ENCODE peak calls at places on chromosomes 16 and 17, in six cellular contexts. N is stomach, O is tibial nerve, K is A549, M is GM12878, A is suprapubic skin. X is an unnamed sample.

GRCh38 chr16:23595246-23595950 is 718 bp downstream of the NDUFAB1 start:
- DNase-seq in N (no peak), O (no peak), K (no peak), M (no peak), A (no peak), X (no peak)

GRCh38 chr16:71408536-71408935 is 33.3 kb downstream of the TLE7 start:
- DNase-seq in N (no peak), O (no peak), K (no peak), M (no peak), A (no peak), X (no peak)

GRCh38 chr17:67414130-67414529 is 37.0 kb downstream of the PITPNC1 start:
- DNase-seq in N (no peak), O (no peak), K (no peak), M (no peak), A (no peak), X (no peak)

GRCh38 chr17:68172461-68172954 is 75.3 kb upstream of the AMZ2 start:
- DNase-seq in N (peak), O (peak), K (peak), M (no peak), A (no peak), X (no peak)

GRCh38 chr17:77427471-77427991 is 286.8 kb downstream of the SEC14L1 start:
- DNase-seq in N (no peak), O (no peak), K (peak), M (no peak), A (no peak), X (no peak)

GRCh38 chr17:5922476-5922875 is 147.7 kb upstream of the WSCD1 start:
- DNase-seq in N (no peak), O (no peak), K (no peak), M (no peak), A (no peak), X (no peak)

GRCh38 chr17:77140878-77141767 is at the start of gene SEC14L1:
- DNase-seq in N (peak), O (peak), K (peak), M (no peak), A (peak), X (no peak)

GRCh38 chr17:50845260-50846147 is 10.1 kb downstream of the WFIKKN2 start:
- DNase-seq in N (no peak), O (no peak), K (no peak), M (no peak), A (no peak), X (no peak)

GRCh38 chr16:69618307-69618706 is 52.5 kb downstream of the NFAT5 start:
- DNase-seq in N (no peak), O (no peak), K (no peak), M (no peak), A (no peak), X (no peak)

GRCh38 chr17:51346218-51346982 is 86.1 kb downstream of the UTP18 start:
- DNase-seq in N (no peak), O (no peak), K (no peak), M (no peak), A (no peak), X (no peak)

GRCh38 chr17:66076546-66077190 is 115.3 kb downstream of the CEP112 start:
- DNase-seq in N (no peak), O (no peak), K (no peak), M (no peak), A (no peak), X (no peak)

GRCh38 chr17:79658811-79659207 is 48.0 kb upstream of the RBFOX3 start:
- DNase-seq in N (no peak), O (no peak), K (peak), M (no peak), A (peak), X (peak)

GRCh38 chr17:79051306-79051705 is 23.3 kb upstream of the ENGASE start:
- DNase-seq in N (no peak), O (no peak), K (no peak), M (no peak), A (no peak), X (no peak)

GRCh38 chr16:77434365-77435239 is at the start of gene ADAMTS18:
- DNase-seq in N (no peak), O (no peak), K (no peak), M (no peak), A (no peak), X (no peak)

GRCh38 chr17:41540921-41541625 is 13.0 kb upstream of the KRT19 start:
- DNase-seq in N (no peak), O (no peak), K (no peak), M (no peak), A (no peak), X (no peak)

GRCh38 chr16:89373355-89374110 is 116.8 kb downstream of the ANKRD11 start:
- DNase-seq in N (no peak), O (no peak), K (no peak), M (no peak), A (no peak), X (no peak)

GRCh38 chr16:86739808-86740207 is 161.5 kb downstream of the FOXL1 start:
- DNase-seq in N (no peak), O (no peak), K (no peak), M (no peak), A (no peak), X (no peak)

GRCh38 chr17:28550858-28551257 is 1.6 kb downstream of the UNC119 start:
- DNase-seq in N (no peak), O (no peak), K (no peak), M (no peak), A (no peak), X (no peak)

GRCh38 chr16:49468611-49469322 is 95.2 kb downstream of the C16orf78 start:
- DNase-seq in N (peak), O (no peak), K (no peak), M (no peak), A (peak), X (peak)

GRCh38 chr16:11034005-11034404 is 89.6 kb downstream of the CLEC16A start:
- DNase-seq in N (no peak), O (no peak), K (no peak), M (no peak), A (no peak), X (no peak)

GRCh38 chr16:31417916-31418315 is 10.2 kb downstream of the COX6A2 start:
- DNase-seq in N (no peak), O (no peak), K (no peak), M (no peak), A (no peak), X (no peak)

GRCh38 chr16:46620265-46621005 is 744 bp downstream of the SHCBP1 start:
- DNase-seq in N (no peak), O (no peak), K (peak), M (no peak), A (no peak), X (no peak)

GRCh38 chr17:19554393-19554792 is 20.7 kb downstream of the SLC47A1 start:
- DNase-seq in N (no peak), O (no peak), K (no peak), M (no peak), A (no peak), X (no peak)

GRCh38 chr16:65769776-65770438 is 596.6 kb upstream of the CDH5 start:
- DNase-seq in N (no peak), O (no peak), K (no peak), M (no peak), A (no peak), X (no peak)

GRCh38 chr17:39000021-39000601 is 32.9 kb upstream of the FBXO47 start:
- DNase-seq in N (no peak), O (no peak), K (no peak), M (no peak), A (no peak), X (no peak)

GRCh38 chr17:51397361-51398127 is 137.2 kb downstream of the UTP18 start:
- DNase-seq in N (no peak), O (no peak), K (peak), M (no peak), A (no peak), X (no peak)

GRCh38 chr16:73082608-73083007 is 34.7 kb upstream of the ZFHX3 start:
- DNase-seq in N (no peak), O (no peak), K (peak), M (no peak), A (no peak), X (no peak)

GRCh38 chr17:80696456-80696855 is 151.8 kb downstream of the RPTOR start:
- DNase-seq in N (no peak), O (no peak), K (no peak), M (no peak), A (no peak), X (no peak)

GRCh38 chr17:75061618-75062017 is 14.6 kb downstream of the KCTD2 start:
- DNase-seq in N (no peak), O (no peak), K (no peak), M (no peak), A (no peak), X (no peak)

GRCh38 chr17:72502940-72503341 is 382.1 kb downstream of the SOX9 start:
- DNase-seq in N (no peak), O (no peak), K (peak), M (no peak), A (no peak), X (no peak)

GRCh38 chr17:18859256-18859655 is 1.3 kb downstream of the PRPSAP2 start:
- DNase-seq in N (no peak), O (no peak), K (no peak), M (no peak), A (no peak), X (no peak)

GRCh38 chr17:46264456-46265198 is 30.3 kb upstream of the LRRC37A start:
- DNase-seq in N (no peak), O (no peak), K (peak), M (no peak), A (no peak), X (no peak)

GRCh38 chr17:43328650-43329049 is 70.1 kb upstream of the ARL4D start:
- DNase-seq in N (no peak), O (no peak), K (no peak), M (no peak), A (no peak), X (no peak)

GRCh38 chr16:57279780-57280638 is 4.5 kb downstream of the PLLP start:
- DNase-seq in N (no peak), O (no peak), K (no peak), M (no peak), A (no peak), X (no peak)
- TF ChIP-seq EP300 in N (no peak), O (no peak), K (no peak), M (no peak), A (no peak), X (no peak)

GRCh38 chr17:36723459-36723858 is 122.1 kb downstream of the MRM1 start:
- DNase-seq in N (no peak), O (no peak), K (no peak), M (no peak), A (no peak), X (no peak)

GRCh38 chr17:36720131-36720530 is 118.7 kb downstream of the MRM1 start:
- DNase-seq in N (no peak), O (no peak), K (no peak), M (no peak), A (no peak), X (no peak)

GRCh38 chr17:36722903-36723263 is 121.5 kb downstream of the MRM1 start:
- DNase-seq in N (no peak), O (no peak), K (no peak), M (no peak), A (no peak), X (no peak)

GRCh38 chr17:36721560-36722120 is 120.3 kb downstream of the MRM1 start:
- DNase-seq in N (no peak), O (no peak), K (no peak), M (no peak), A (no peak), X (no peak)

GRCh38 chr17:36722121-36722902 is 120.9 kb downstream of the MRM1 start:
- DNase-seq in N (peak), O (no peak), K (no peak), M (no peak), A (no peak), X (no peak)
- H3K27ac ChIP-seq in N (peak), O (no peak), K (peak), M (no peak), A (no peak), X (peak)

GRCh38 chr16:55057866-55058265 is 127.2 kb downstream of the IRX5 start:
- DNase-seq in N (no peak), O (no peak), K (no peak), M (no peak), A (no peak), X (no peak)

GRCh38 chr16:55058576-55058975 is 127.9 kb downstream of the IRX5 start:
- DNase-seq in N (no peak), O (no peak), K (no peak), M (no peak), A (no peak), X (no peak)

GRCh38 chr16:55059146-55059545 is 128.5 kb downstream of the IRX5 start:
- DNase-seq in N (no peak), O (no peak), K (no peak), M (no peak), A (no peak), X (no peak)

GRCh38 chr16:55055262-55055661 is 124.6 kb downstream of the IRX5 start:
- DNase-seq in N (no peak), O (no peak), K (no peak), M (no peak), A (no peak), X (no peak)

DNA sequence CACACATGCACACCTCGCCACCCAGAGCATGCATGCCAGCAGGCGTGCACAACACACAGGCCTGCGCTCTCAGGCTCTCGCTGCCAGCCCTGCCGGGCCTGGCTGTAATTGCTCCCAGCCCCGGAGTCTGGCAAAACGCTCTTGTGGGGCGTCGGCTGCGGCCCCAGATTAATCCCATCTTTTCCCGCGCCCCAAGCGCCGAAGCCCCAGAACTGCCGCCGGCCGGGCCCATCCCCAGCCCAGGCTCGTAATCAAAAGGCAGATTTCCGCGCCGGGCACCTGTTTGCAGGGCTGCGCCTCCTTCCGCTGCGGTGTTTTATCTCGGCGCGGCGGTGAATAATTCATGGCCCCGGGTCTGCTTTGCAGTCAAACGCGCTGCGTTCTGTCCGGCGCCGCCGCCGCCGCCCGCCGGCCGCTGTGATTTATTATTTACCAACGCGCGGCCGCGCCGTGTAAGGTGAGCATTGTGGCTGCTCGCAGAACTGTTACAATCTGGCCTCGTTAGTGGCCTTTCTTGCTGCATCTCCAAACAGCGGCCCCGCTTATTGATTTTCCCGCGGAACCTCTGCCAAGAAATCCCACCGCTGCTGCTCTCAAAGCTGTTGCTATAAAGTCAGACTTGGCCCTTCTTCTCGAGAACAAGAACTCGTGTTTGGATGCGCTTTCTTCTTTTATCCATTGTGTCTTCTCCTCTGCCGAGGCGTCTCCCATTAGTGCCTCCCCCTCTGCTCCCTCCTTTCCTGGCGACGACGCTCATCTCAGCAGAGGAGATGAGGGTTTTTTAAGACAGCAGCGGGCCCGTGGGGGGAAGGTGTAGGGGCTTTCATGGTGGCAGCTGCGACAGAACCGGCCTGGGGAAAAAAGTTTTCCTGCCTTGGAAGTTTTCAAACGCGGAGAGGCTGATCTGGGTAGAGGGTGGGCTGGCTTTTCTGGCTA is 126.2 kb downstream of the IRX5 start:
- DNase-seq in N (no peak), O (no peak), K (peak), M (no peak), A (no peak), X (no peak)
- TF ChIP-seq CTCF in N (no peak), O (no peak), K (no peak), M (no peak), A (no peak), X (no peak)

GRCh38 chr16:85316321-85316919 is 204.1 kb upstream of the CIBAR2 start:
- DNase-seq in N (peak), O (no peak), K (peak), M (no peak), A (no peak), X (no peak)
- TF ChIP-seq EP300 in N (no peak), O (no peak), K (no peak), M (no peak), A (no peak), X (no peak)

GRCh38 chr16:19419691-19420060 is 2.0 kb downstream of the TMC5 start:
- DNase-seq in N (peak), O (no peak), K (peak), M (no peak), A (no peak), X (no peak)
- H3K27ac ChIP-seq in N (peak), O (no peak), K (peak), M (no peak), A (no peak), X (no peak)

X was measured in esophagus muscularis mucosa.